ENCODE peak calls at places on chromosomes 7 and 10, in nine cellular contexts. T, A, I, P, H, Q, C, K and S are unnamed samples.

GRCh38 chr7:73316521-73316920 is 7.9 kb upstream of the NSUN5 start:
- DNase-seq in T (no peak), A (no peak), I (no peak), P (no peak), H (no peak), Q (no peak), C (no peak), K (no peak), S (no peak)

GRCh38 chr7:96052860-96053452 is 268.9 kb downstream of the SLC25A13 start:
- DNase-seq in T (no peak), A (no peak), I (no peak), P (no peak), H (no peak), Q (no peak), C (no peak), K (no peak), S (no peak)

GRCh38 chr10:132429281-132430230 is 32.6 kb downstream of the PWWP2B start:
- DNase-seq in T (no peak), A (no peak), I (no peak), P (no peak), H (no peak), Q (peak), C (no peak), K (no peak), S (no peak)

GRCh38 chr10:61000769-61001730 is 57.1 kb upstream of the RHOBTB1 start:
- DNase-seq in T (no peak), A (peak), I (peak), P (no peak), H (peak), Q (peak), C (peak), K (peak), S (peak)

GRCh38 chr10:71974489-71975011 is 10.4 kb downstream of the CHST3 start:
- DNase-seq in T (no peak), A (peak), I (no peak), P (peak), H (peak), Q (no peak), C (no peak), K (peak), S (no peak)

GRCh38 chr10:23643396-23643795 is 204.5 kb downstream of the OTUD1 start:
- DNase-seq in T (no peak), A (no peak), I (no peak), P (peak), H (peak), Q (peak), C (peak), K (no peak), S (peak)

GRCh38 chr7:69577221-69577620 is 21.1 kb upstream of the AUTS2 start:
- DNase-seq in T (no peak), A (no peak), I (peak), P (no peak), H (peak), Q (no peak), C (no peak), K (peak), S (no peak)

GRCh38 chr7:31850601-31851000 is 163.6 kb downstream of the PPP1R17 start:
- DNase-seq in T (no peak), A (no peak), I (no peak), P (no peak), H (no peak), Q (no peak), C (no peak), K (no peak), S (no peak)

GRCh38 chr10:20863008-20863407 is 34.1 kb downstream of the NEBL start:
- DNase-seq in T (no peak), A (no peak), I (no peak), P (no peak), H (no peak), Q (no peak), C (no peak), K (no peak), S (no peak)

GRCh38 chr10:132858121-132859081 is 72.5 kb upstream of the NKX6-2 start:
- DNase-seq in T (no peak), A (peak), I (no peak), P (peak), H (no peak), Q (no peak), C (peak), K (no peak), S (no peak)

GRCh38 chr7:87600130-87601124 is at the start of gene ABCB1:
- DNase-seq in T (peak), A (peak), I (peak), P (peak), H (peak), Q (peak), C (peak), K (peak), S (peak)

GRCh38 chr10:65660006-65660405 is 1265.8 kb upstream of the LRRTM3 start:
- DNase-seq in T (no peak), A (no peak), I (no peak), P (no peak), H (no peak), Q (no peak), C (no peak), K (no peak), S (no peak)

GRCh38 chr7:11252011-11252607 is 278.4 kb downstream of the PHF14 start:
- DNase-seq in T (no peak), A (no peak), I (no peak), P (no peak), H (no peak), Q (no peak), C (no peak), K (no peak), S (no peak)

GRCh38 chr10:61140765-61141392 is 196.9 kb upstream of the RHOBTB1 start:
- DNase-seq in T (no peak), A (peak), I (peak), P (no peak), H (peak), Q (no peak), C (peak), K (peak), S (peak)

GRCh38 chr7:131164025-131164899 is 163.4 kb upstream of the MKLN1 start:
- DNase-seq in T (no peak), A (no peak), I (no peak), P (no peak), H (peak), Q (no peak), C (peak), K (peak), S (no peak)

GRCh38 chr7:112556633-112557032 is 75.8 kb downstream of the LSMEM1 start:
- DNase-seq in T (no peak), A (no peak), I (no peak), P (no peak), H (peak), Q (no peak), C (no peak), K (peak), S (no peak)

GRCh38 chr10:17622061-17622460 is 4.9 kb upstream of the HACD1 start:
- DNase-seq in T (no peak), A (no peak), I (no peak), P (no peak), H (peak), Q (no peak), C (no peak), K (peak), S (no peak)

GRCh38 chr10:103911021-103911459 is 6.9 kb downstream of the STN1 start:
- DNase-seq in T (peak), A (no peak), I (no peak), P (no peak), H (no peak), Q (no peak), C (no peak), K (no peak), S (no peak)

GRCh38 chr10:6382081-6382480 is 179.3 kb downstream of the PFKFB3 start:
- DNase-seq in T (no peak), A (peak), I (no peak), P (no peak), H (peak), Q (peak), C (no peak), K (peak), S (no peak)

GRCh38 chr7:14377646-14378266 is 388.3 kb upstream of the ETV1 start:
- DNase-seq in T (no peak), A (no peak), I (no peak), P (no peak), H (peak), Q (no peak), C (no peak), K (peak), S (no peak)

GRCh38 chr7:54879776-54880175 is 120.8 kb upstream of the SEC61G start:
- DNase-seq in T (no peak), A (no peak), I (no peak), P (no peak), H (no peak), Q (no peak), C (no peak), K (no peak), S (no peak)

GRCh38 chr10:80596391-80597257 is 58.9 kb downstream of the SH2D4B start:
- DNase-seq in T (no peak), A (peak), I (peak), P (no peak), H (peak), Q (peak), C (peak), K (peak), S (peak)

GRCh38 chr7:32164341-32164996 is 94.3 kb upstream of the PDE1C start:
- DNase-seq in T (no peak), A (no peak), I (peak), P (no peak), H (peak), Q (peak), C (peak), K (peak), S (peak)

GRCh38 chr7:131424219-131424822 is 96.6 kb downstream of the MKLN1 start:
- DNase-seq in T (no peak), A (no peak), I (peak), P (no peak), H (peak), Q (no peak), C (peak), K (peak), S (no peak)

GRCh38 chr7:51226042-51226755 is 90.4 kb downstream of the COBL start:
- DNase-seq in T (no peak), A (no peak), I (peak), P (no peak), H (peak), Q (no peak), C (no peak), K (no peak), S (no peak)

GRCh38 chr10:30002438-30003266 is 56.7 kb downstream of the JCAD start:
- DNase-seq in T (peak), A (peak), I (peak), P (peak), H (peak), Q (peak), C (peak), K (peak), S (peak)

GRCh38 chr10:61819208-61819607 is 82.3 kb upstream of the ARID5B start:
- DNase-seq in T (no peak), A (no peak), I (no peak), P (no peak), H (no peak), Q (no peak), C (no peak), K (no peak), S (no peak)

GRCh38 chr10:71087622-71088021 is 124.7 kb upstream of the UNC5B start:
- DNase-seq in T (no peak), A (peak), I (no peak), P (no peak), H (no peak), Q (no peak), C (no peak), K (no peak), S (peak)

GRCh38 chr7:25834050-25834449 is 317.9 kb upstream of the NFE2L3 start:
- DNase-seq in T (no peak), A (no peak), I (no peak), P (no peak), H (no peak), Q (no peak), C (no peak), K (no peak), S (no peak)

GRCh38 chr10:61217851-61218565 is 235.2 kb downstream of the TMEM26 start:
- DNase-seq in T (no peak), A (no peak), I (no peak), P (no peak), H (no peak), Q (no peak), C (no peak), K (no peak), S (no peak)

DNA sequence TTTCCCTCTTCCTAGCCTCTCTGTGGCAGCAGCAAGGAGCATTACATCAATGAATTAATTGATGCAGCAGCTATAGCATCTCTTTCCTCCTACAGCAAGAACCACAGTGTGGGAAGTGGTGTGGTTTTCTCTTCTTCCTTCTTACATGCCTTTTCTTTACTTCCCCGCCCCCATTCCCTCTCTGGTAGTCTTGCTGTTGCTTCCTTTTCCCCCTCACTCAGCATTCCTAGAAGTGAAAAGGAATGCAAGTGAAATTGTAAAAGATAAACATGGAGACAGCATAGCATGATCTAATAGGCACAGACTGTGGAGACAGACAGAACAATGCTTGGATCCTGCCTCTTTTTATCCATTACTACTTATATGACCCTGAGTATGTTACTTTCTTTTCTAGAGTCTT is 370.5 kb upstream of the BMPER start:
- DNase-seq in T (no peak), A (no peak), I (peak), P (no peak), H (no peak), Q (no peak), C (peak), K (no peak), S (no peak)
- H3K4me3 ChIP-seq in T (no peak), A (no peak), I (no peak), P (no peak), H (no peak), Q (no peak), C (no peak), K (no peak), S (no peak)

GRCh38 chr10:7587865-7588188 is 78.9 kb downstream of the ITIH5 start:
- DNase-seq in T (no peak), A (no peak), I (no peak), P (no peak), H (no peak), Q (no peak), C (no peak), K (no peak), S (no peak)

GRCh38 chr10:7592627-7593026 is 74.1 kb downstream of the ITIH5 start:
- DNase-seq in T (no peak), A (no peak), I (no peak), P (no peak), H (no peak), Q (no peak), C (no peak), K (no peak), S (no peak)

GRCh38 chr10:7590271-7590670 is 76.5 kb downstream of the ITIH5 start:
- DNase-seq in T (no peak), A (no peak), I (no peak), P (no peak), H (no peak), Q (no peak), C (no peak), K (no peak), S (no peak)

GRCh38 chr10:7587168-7587864 is 79.5 kb downstream of the ITIH5 start:
- DNase-seq in T (no peak), A (no peak), I (no peak), P (no peak), H (no peak), Q (no peak), C (no peak), K (no peak), S (no peak)

GRCh38 chr10:7589748-7590147 is 77.0 kb downstream of the ITIH5 start:
- DNase-seq in T (no peak), A (no peak), I (no peak), P (no peak), H (no peak), Q (no peak), C (no peak), K (no peak), S (no peak)
- H3K4me3 ChIP-seq in T (no peak), A (no peak), I (no peak), P (no peak), H (no peak), Q (no peak), C (no peak), K (no peak), S (no peak)

GRCh38 chr10:113713297-113713982 is 33.7 kb downstream of the CASP7 start:
- DNase-seq in T (no peak), A (no peak), I (no peak), P (no peak), H (no peak), Q (no peak), C (no peak), K (no peak), S (no peak)

GRCh38 chr10:113712024-113712423 is 32.3 kb downstream of the CASP7 start:
- DNase-seq in T (no peak), A (no peak), I (no peak), P (no peak), H (no peak), Q (no peak), C (no peak), K (no peak), S (no peak)

GRCh38 chr10:113712755-113713154 is 33.0 kb downstream of the CASP7 start:
- DNase-seq in T (no peak), A (no peak), I (no peak), P (no peak), H (no peak), Q (peak), C (peak), K (no peak), S (no peak)

GRCh38 chr10:113709221-113709838 is 29.6 kb downstream of the CASP7 start:
- DNase-seq in T (no peak), A (no peak), I (peak), P (no peak), H (peak), Q (no peak), C (no peak), K (peak), S (no peak)

DNA sequence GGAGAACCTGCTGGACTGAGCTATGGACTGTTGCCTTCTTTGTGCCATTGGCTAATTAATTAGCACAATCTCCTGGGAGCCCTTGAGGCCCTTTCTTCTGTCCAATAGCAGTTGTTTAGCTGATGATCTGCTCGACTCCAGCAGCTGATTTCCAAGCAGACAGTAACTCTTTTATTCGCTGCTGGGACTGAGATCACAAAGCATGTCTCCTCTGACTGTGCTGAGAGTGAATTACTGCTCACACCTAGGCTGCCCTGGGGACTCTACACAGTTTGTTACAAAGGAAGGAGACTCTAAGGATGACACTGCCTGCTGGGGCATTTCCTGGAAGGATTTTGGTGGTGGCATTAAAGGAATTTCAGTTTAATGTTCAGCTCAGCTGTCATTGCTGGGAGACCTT is 31.4 kb downstream of the CASP7 start:
- DNase-seq in T (no peak), A (no peak), I (no peak), P (no peak), H (no peak), Q (no peak), C (no peak), K (no peak), S (no peak)
- H3K4me3 ChIP-seq in T (no peak), A (no peak), I (no peak), P (no peak), H (no peak), Q (no peak), C (no peak), K (no peak), S (no peak)

GRCh38 chr10:78258303-78259030 is 224.8 kb downstream of the RPS24 start:
- DNase-seq in T (no peak), A (no peak), I (no peak), P (no peak), H (no peak), Q (no peak), C (peak), K (no peak), S (no peak)

GRCh38 chr10:78261291-78261690 is 227.6 kb downstream of the RPS24 start:
- DNase-seq in T (no peak), A (no peak), I (no peak), P (no peak), H (no peak), Q (no peak), C (no peak), K (no peak), S (no peak)

GRCh38 chr10:78259394-78259793 is 225.7 kb downstream of the RPS24 start:
- DNase-seq in T (no peak), A (no peak), I (no peak), P (no peak), H (no peak), Q (no peak), C (no peak), K (no peak), S (no peak)

GRCh38 chr10:78260675-78261074 is 227.0 kb downstream of the RPS24 start:
- DNase-seq in T (no peak), A (no peak), I (no peak), P (no peak), H (no peak), Q (no peak), C (no peak), K (no peak), S (no peak)

DNA sequence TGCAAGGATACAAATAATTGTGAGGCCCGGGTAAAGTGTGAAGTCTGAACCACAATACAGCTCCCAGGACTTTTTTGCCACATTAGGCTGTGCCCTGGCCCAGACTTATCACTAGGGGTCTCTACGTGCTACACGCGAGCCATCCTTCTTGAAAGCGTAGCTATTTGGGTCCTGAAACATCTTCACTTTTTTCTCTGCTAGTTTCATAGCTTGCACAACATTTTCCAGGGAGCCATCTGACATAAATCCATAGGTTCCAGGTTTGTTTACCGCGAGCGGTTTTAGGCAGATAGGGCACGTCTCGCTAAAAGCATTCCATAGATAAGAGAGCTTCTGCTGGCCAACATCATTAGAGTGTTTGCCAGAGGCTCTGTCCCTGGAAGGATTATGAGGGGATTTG is 226.5 kb downstream of the RPS24 start:
- DNase-seq in T (no peak), A (no peak), I (peak), P (no peak), H (no peak), Q (no peak), C (peak), K (no peak), S (no peak)
- H3K4me3 ChIP-seq in T (no peak), A (no peak), I (no peak), P (no peak), H (no peak), Q (no peak), C (no peak), K (no peak), S (no peak)